ENCODE peak calls at places on chromosome 6, in five cellular contexts. O is ascending aorta, L is heart left ventricle, U is hepatocyte, Y is IMR-90. C is an unnamed sample. For H3K4me1, the result is how much of the 10 kb centered on the place peaks cover.

GRCh38 chr6:127732927-127733326 is 156.0 kb downstream of the C6orf58 start:
- DNase-seq in L (no peak), Y (no peak), U (no peak), O (no peak), C (no peak)

GRCh38 chr6:5334341-5334740 is 73.0 kb downstream of the FARS2 start:
- DNase-seq in O (no peak), L (no peak), U (no peak), Y (peak), C (no peak)

GRCh38 chr6:139569561-139569960 is 195.1 kb upstream of the CITED2 start:
- DNase-seq in U (no peak), L (no peak), Y (peak), O (no peak), C (no peak)

GRCh38 chr6:3286641-3287171 is 28.0 kb downstream of the PSMG4 start:
- DNase-seq in Y (no peak), U (no peak), O (no peak), L (no peak), C (no peak)

GRCh38 chr6:132648356-132648755 is 10.6 kb downstream of the TAAR1 start:
- DNase-seq in U (no peak), O (no peak), L (no peak), Y (peak), C (peak)

GRCh38 chr6:129744201-129744879 is 34.4 kb upstream of the ARHGAP18 start:
- DNase-seq in Y (peak), L (no peak), O (no peak), U (peak), C (no peak)

GRCh38 chr6:45946352-45946751 is 69.3 kb downstream of the CLIC5 start:
- DNase-seq in O (no peak), Y (peak), L (peak), U (peak), C (no peak)

GRCh38 chr6:167697316-167697715 is 129.4 kb upstream of the AFDN start:
- DNase-seq in U (no peak), L (no peak), Y (no peak), O (no peak), C (no peak)

GRCh38 chr6:65191412-65191811 is 515.6 kb downstream of the EYS start:
- DNase-seq in Y (no peak), L (no peak), U (no peak), O (no peak), C (no peak)

GRCh38 chr6:53513519-53513966 is 31.4 kb downstream of the GCLC start:
- DNase-seq in Y (no peak), U (peak), O (no peak), L (no peak), C (no peak)

GRCh38 chr6:156627524-156627923 is 149.7 kb upstream of the ARID1B start:
- DNase-seq in O (no peak), Y (no peak), L (no peak), U (no peak), C (no peak)

GRCh38 chr6:40791004-40791403 is 203.8 kb upstream of the LRFN2 start:
- DNase-seq in U (no peak), L (no peak), O (no peak), Y (no peak), C (no peak)

GRCh38 chr6:74805841-74806696 is 399.8 kb downstream of the COL12A1 start:
- DNase-seq in Y (no peak), U (no peak), O (no peak), L (no peak), C (no peak)

GRCh38 chr6:40308533-40309306 is 278.4 kb downstream of the LRFN2 start:
- DNase-seq in O (no peak), U (peak), L (peak), Y (peak), C (no peak)

GRCh38 chr6:36979343-36979742 is 6.7 kb downstream of the MTCH1 start:
- DNase-seq in Y (peak), L (peak), O (no peak), U (peak), C (peak)

GRCh38 chr6:116278853-116279231 is 888 bp downstream of the TSPYL1 start:
- DNase-seq in Y (peak), U (no peak), L (peak), O (no peak), C (no peak)

GRCh38 chr6:498795-499231 is 107.3 kb downstream of the IRF4 start:
- DNase-seq in L (no peak), Y (peak), O (no peak), U (peak), C (no peak)

GRCh38 chr6:33621396-33622388 is 570 bp downstream of the ITPR3 start:
- DNase-seq in O (no peak), U (peak), Y (no peak), L (peak), C (peak)

GRCh38 chr6:1643111-1643510 is 33.4 kb downstream of the FOXC1 start:
- DNase-seq in O (no peak), U (no peak), L (no peak), Y (no peak), C (no peak)

GRCh38 chr6:22036267-22036666 is 260.6 kb downstream of the PRL start:
- DNase-seq in U (peak), O (no peak), Y (peak), L (no peak), C (no peak)

GRCh38 chr6:39927159-39927558 is 7.1 kb downstream of the MOCS1 start:
- DNase-seq in Y (peak), O (no peak), U (no peak), L (no peak), C (no peak)

DNA sequence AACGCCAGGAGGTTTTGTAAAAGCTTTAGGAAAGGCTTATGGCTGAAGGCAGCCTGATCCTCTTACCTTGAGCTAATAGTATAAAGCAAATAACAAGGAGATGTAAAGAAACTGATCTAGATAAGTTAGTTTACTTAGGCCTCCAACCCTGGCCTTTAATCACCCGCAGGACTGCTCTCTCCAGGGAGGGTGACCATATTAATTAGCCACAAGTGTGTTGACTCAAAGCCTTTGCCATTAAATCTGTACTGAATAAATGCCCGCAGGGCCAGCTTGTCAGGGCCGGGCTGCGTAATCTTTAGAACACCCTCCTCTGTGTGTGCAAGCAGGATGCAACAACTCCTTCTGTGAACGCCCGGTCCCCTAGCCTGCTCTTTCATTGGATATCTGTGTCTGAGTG is 6.1 kb upstream of the PRSS16 start:
- DNase-seq in L (no peak), U (no peak), O (no peak), Y (no peak), C (no peak)
- H3K4me3 ChIP-seq in L (no peak), U (no peak), O (no peak), Y (no peak), C (no peak)

GRCh38 chr6:35015476-35015875 is 125.7 kb downstream of the TCP11 start:
- DNase-seq in O (no peak), Y (no peak), L (no peak), U (no peak), C (no peak)
- H3K4me1 ChIP-seq in O (under half), Y (under half), L (half or more), U (under half), C (under half)

DNA sequence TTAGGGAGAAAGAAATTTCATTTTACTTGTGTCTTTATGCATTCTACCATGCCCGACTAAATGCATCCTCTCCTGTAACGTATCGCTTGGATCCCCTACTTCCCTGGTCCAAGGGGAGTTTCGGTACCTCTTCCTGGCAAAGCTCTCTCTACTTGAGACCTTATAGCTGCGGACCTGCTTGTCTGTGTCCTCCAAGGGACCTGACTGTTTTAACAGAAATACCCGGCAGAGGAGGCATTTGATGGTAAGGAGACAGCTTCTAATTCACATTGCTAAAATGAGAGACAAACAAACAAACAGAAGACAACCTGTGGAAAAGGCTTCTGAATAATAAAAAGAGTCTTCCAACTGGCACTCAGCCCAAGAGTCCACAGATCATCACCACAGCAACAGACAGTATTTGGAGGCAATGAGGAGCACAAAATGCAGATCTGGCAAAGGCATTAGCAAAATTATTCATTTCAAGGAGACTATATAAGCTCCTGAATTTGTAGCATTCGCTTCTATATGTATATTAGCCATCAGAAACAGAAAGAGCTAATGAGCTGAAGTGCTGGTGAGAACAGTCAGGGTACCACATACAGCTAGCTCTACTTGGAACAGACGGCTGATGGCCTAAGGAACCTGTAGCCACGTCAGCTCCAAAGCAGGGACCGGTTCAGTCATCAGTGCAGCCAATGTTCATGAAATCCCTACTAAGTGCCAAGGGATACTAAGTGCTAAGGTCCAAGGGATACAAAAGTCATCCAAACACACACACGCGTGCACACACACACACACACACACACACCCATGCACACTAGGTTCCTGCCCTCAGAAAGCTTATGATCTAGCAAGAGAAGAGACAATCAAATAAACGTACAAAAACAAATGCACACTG is 53.9 kb downstream of the MAP3K5 start:
- DNase-seq in Y (peak), U (no peak), O (no peak), L (peak), C (no peak)
- H3K4me3 ChIP-seq in Y (no peak), U (no peak), O (no peak), L (no peak), C (no peak)

GRCh38 chr6:47483516-47483852 is 5.9 kb downstream of the CD2AP start:
- DNase-seq in Y (no peak), L (no peak), U (no peak), O (no peak), C (no peak)
- H3K4me1 ChIP-seq in Y (under half), L (under half), U (under half), O (under half), C (half or more)

DNA sequence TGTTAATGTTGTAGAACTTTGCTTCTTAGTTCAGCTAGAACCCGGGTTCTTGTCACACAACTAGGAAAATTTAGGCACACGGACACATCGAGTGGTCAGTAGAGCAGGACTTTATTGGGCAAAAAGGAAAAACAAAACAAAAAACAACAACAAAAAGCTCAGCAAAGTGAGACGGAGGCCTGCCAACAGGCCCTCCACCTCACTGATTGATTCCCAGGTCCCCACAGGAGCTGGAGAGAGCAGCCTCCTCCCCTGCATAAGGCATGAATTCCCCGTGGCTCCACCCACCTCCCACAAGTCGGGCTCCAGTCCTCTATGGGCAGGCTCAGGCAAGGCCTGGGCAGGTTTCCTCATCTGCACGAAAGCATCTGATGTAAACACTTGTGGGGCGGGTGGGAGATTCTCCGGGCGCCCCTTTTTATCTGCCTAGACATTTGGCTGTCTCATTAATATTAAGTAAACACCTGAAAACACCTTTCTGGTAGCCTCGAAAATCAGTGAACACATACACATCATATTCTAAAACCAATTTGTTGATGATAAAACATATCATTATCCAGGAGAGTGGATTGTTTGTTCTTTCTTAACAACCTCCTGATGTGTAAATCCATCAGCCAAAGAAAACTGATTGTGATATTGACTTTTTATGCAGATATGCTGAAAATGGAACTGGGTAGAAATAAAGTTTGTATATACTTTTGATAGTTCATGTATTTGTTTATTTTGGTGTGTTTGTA is 75.5 kb downstream of the ADGRG6 start:
- DNase-seq in L (no peak), O (no peak), Y (peak), U (peak), C (no peak)
- H3K4me3 ChIP-seq in L (no peak), O (no peak), Y (no peak), U (no peak), C (no peak)

DNA sequence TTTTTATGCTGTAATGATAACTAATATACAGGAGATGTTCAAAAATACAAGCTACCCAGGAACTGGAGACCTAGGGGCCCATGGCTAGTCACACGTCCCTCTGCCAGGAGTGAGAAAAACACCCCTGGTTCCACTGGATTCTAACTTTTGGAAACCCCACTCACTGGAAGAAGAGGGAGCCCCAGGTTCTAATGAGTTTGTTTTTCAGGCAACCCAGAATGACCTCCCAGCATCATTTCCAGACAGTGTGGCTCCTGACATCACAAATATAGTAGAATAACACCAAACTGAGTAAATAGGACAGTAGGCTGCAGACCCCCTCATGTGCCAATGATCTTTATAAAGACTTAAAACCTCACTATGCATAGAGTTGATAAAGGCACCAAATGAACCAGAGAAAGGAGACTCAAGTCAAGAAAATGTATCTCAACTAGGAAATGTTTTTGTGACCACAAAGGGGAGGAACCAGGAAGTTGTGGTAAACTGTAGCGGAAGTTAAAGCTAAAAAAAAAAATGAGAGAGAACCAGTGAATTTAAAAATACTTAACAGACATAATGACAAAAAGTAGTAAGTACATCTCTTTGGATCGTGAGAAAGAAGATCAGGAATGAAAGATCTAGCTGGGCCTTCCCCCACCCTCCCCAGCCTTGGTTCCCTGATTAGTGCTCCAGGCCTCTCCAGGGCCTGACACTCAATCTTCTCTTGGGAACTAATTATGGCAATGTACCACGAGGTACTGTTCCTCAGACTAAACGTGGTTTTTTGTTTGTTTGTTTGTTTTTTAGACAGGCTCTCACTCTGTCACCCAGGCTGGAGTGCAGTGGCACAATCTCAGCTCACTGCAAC is 19.8 kb downstream of the HLA-E start:
- DNase-seq in L (no peak), U (no peak), O (no peak), Y (peak), C (peak)
- H3K4me1 ChIP-seq in L (under half), U (under half), O (under half), Y (under half), C (half or more)

GRCh38 chr6:90456001-90456400 is 130.9 kb downstream of the MAP3K7 start:
- DNase-seq in L (no peak), Y (no peak), O (no peak), U (no peak), C (no peak)

GRCh38 chr6:90457867-90458259 is 129.0 kb downstream of the MAP3K7 start:
- DNase-seq in U (no peak), L (no peak), Y (no peak), O (no peak), C (no peak)

GRCh38 chr6:90460067-90460466 is 126.8 kb downstream of the MAP3K7 start:
- DNase-seq in L (no peak), O (no peak), Y (no peak), U (no peak), C (no peak)

GRCh38 chr6:90459225-90459758 is 127.6 kb downstream of the MAP3K7 start:
- DNase-seq in Y (no peak), O (no peak), U (no peak), L (no peak), C (no peak)

GRCh38 chr6:90458353-90459224 is 128.3 kb downstream of the MAP3K7 start:
- DNase-seq in L (no peak), Y (no peak), U (no peak), O (no peak), C (peak)
- H3K4me3 ChIP-seq in L (no peak), Y (no peak), U (no peak), O (no peak), C (peak)

GRCh38 chr6:20873425-20874190 is 339.4 kb downstream of the CDKAL1 start:
- DNase-seq in Y (no peak), U (no peak), L (no peak), O (no peak), C (no peak)
- H3K4me1 ChIP-seq in Y (under half), U (under half), L (under half), O (under half), C (under half)

GRCh38 chr6:83071023-83071422 is 3.6 kb downstream of the DOP1A start:
- DNase-seq in U (no peak), O (no peak), L (no peak), Y (no peak), C (no peak)
- H3K4me3 ChIP-seq in U (no peak), O (no peak), L (no peak), Y (no peak), C (no peak)

C was measured in CD4-positive, alpha-beta memory T cell.